ENCODE peak calls at places on chromosomes 13 and 19, in five cellular contexts. One of them, this sample, is unnamed.

GRCh38 chr13:109744512-109745051 is 41.8 kb downstream of the IRS2 start:
- DNase-seq in GM12878: no peak
- DNase-seq in A549: no peak
- DNase-seq in IMR-90: peak
- DNase-seq in K562: peak
- DNase-seq in this sample: no peak

GRCh38 chr19:46959962-46960556 is 59.6 kb upstream of the NPAS1 start:
- DNase-seq in K562: no peak
- DNase-seq in A549: no peak
- DNase-seq in IMR-90: no peak
- DNase-seq in GM12878: no peak
- DNase-seq in this sample: no peak

GRCh38 chr13:42602910-42603309 is 29.0 kb downstream of the TNFSF11 start:
- DNase-seq in GM12878: peak
- DNase-seq in A549: no peak
- DNase-seq in IMR-90: no peak
- DNase-seq in K562: no peak
- DNase-seq in this sample: no peak

GRCh38 chr19:38013913-38014575 is 107.0 kb downstream of the SIPA1L3 start:
- DNase-seq in K562: no peak
- DNase-seq in A549: no peak
- DNase-seq in GM12878: no peak
- DNase-seq in IMR-90: no peak
- DNase-seq in this sample: no peak

GRCh38 chr13:113117335-113117872 is 5.2 kb upstream of the F10 start:
- DNase-seq in IMR-90: no peak
- DNase-seq in A549: no peak
- DNase-seq in GM12878: no peak
- DNase-seq in K562: no peak
- DNase-seq in this sample: no peak

GRCh38 chr13:70080030-70080429 is 27.6 kb upstream of the ATXN8OS start:
- DNase-seq in A549: no peak
- DNase-seq in GM12878: no peak
- DNase-seq in K562: no peak
- DNase-seq in IMR-90: no peak
- DNase-seq in this sample: no peak

GRCh38 chr19:39052243-39052746 is 19.9 kb upstream of the FBXO27 start:
- DNase-seq in IMR-90: peak
- DNase-seq in A549: peak
- DNase-seq in K562: peak
- DNase-seq in GM12878: no peak
- DNase-seq in this sample: peak

GRCh38 chr13:67131393-67131792 is 98.7 kb downstream of the PCDH9 start:
- DNase-seq in A549: no peak
- DNase-seq in K562: no peak
- DNase-seq in GM12878: no peak
- DNase-seq in IMR-90: no peak
- DNase-seq in this sample: no peak

GRCh38 chr19:2113436-2114211 is 16.9 kb downstream of the IZUMO4 start:
- DNase-seq in IMR-90: no peak
- DNase-seq in GM12878: no peak
- DNase-seq in A549: no peak
- DNase-seq in K562: no peak
- DNase-seq in this sample: no peak

GRCh38 chr13:98749501-98749900 is 3.0 kb downstream of the SLC15A1 start:
- DNase-seq in GM12878: no peak
- DNase-seq in K562: no peak
- DNase-seq in A549: no peak
- DNase-seq in IMR-90: peak
- DNase-seq in this sample: no peak

GRCh38 chr13:41520699-41521630 is 63.6 kb downstream of the RGCC start:
- DNase-seq in K562: no peak
- DNase-seq in IMR-90: no peak
- DNase-seq in A549: no peak
- DNase-seq in GM12878: no peak
- DNase-seq in this sample: no peak

GRCh38 chr19:34220472-34221063 is 33.8 kb upstream of the GARRE1 start:
- DNase-seq in IMR-90: peak
- DNase-seq in GM12878: no peak
- DNase-seq in A549: peak
- DNase-seq in K562: peak
- DNase-seq in this sample: peak

GRCh38 chr19:42252365-42253244 is 2.3 kb downstream of the ERF start:
- DNase-seq in GM12878: no peak
- DNase-seq in A549: peak
- DNase-seq in IMR-90: peak
- DNase-seq in K562: peak
- DNase-seq in this sample: no peak
- TF ChIP-seq BHLHE40 in GM12878: peak
- TF ChIP-seq BHLHE40 in A549: peak
- TF ChIP-seq BHLHE40 in IMR-90: peak
- TF ChIP-seq BHLHE40 in K562: peak
- TF ChIP-seq BHLHE40 in this sample: no peak

DNA sequence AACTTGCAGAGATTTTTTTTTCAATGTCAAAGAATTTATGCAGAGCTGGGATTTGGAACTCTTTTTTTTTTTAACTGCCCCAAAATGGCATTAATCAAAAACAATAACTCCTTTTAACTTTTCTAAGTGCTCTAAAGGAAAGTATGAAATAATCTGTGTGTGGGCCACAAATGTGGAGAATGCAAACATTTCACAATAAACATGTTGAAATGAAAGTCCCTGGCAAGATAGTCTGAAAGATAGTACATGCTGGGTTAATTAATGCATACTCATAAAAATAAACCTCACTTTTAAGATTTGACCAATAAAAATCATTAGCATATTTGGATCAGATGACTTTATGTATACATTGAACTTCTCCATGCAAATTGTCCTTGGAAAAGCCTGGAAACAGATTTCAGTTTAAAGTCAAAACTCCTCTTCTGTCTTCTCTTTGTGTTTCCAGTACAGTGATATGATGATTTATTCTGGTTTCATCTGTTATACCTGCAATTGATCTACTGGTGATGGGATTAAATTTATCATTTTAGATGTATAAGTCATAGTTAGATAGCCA is 30.5 kb upstream of the ZNF536 start:
- DNase-seq in K562: no peak
- DNase-seq in GM12878: no peak
- DNase-seq in IMR-90: no peak
- DNase-seq in A549: no peak
- DNase-seq in this sample: no peak
- TF ChIP-seq RAD21 in K562: no peak
- TF ChIP-seq RAD21 in GM12878: no peak
- TF ChIP-seq RAD21 in IMR-90: no peak
- TF ChIP-seq RAD21 in A549: no peak
- TF ChIP-seq RAD21 in this sample: no peak

DNA sequence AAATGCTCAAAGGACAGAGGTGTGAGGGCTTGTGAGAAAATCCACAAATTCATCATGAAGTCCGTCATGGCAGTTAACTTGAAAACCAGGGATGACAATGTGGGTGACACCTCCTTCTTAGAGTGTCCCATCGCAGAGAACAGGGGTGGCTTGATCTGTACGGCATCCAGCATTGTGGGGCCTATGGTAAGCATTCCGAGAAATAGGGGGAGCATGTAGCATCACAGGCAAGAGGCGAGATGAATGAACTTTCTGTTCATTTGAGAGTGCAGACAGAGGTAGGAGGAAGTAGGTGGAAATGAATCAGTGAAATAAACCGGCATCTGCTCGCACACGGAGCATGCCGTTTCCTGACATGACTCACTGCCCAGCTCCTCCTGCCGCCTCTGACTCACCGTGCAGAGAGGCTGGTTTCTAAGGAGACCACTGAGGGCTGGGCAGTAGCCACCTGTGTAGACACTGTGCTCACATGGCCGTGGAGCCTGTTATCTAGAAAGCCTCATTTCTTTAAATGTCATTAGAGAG is 339.0 kb downstream of the RFC3 start:
- DNase-seq in IMR-90: peak
- DNase-seq in GM12878: peak
- DNase-seq in K562: peak
- DNase-seq in A549: peak
- DNase-seq in this sample: peak
- TF ChIP-seq BHLHE40 in IMR-90: peak
- TF ChIP-seq BHLHE40 in GM12878: peak
- TF ChIP-seq BHLHE40 in K562: no peak
- TF ChIP-seq BHLHE40 in A549: no peak
- TF ChIP-seq BHLHE40 in this sample: no peak

GRCh38 chr13:32092471-32092870 is 60.9 kb downstream of the FRY start:
- DNase-seq in GM12878: no peak
- DNase-seq in IMR-90: no peak
- DNase-seq in A549: no peak
- DNase-seq in K562: no peak
- DNase-seq in this sample: no peak
- TF ChIP-seq RAD21 in GM12878: no peak
- TF ChIP-seq RAD21 in IMR-90: no peak
- TF ChIP-seq RAD21 in A549: no peak
- TF ChIP-seq RAD21 in K562: no peak
- TF ChIP-seq RAD21 in this sample: no peak

DNA sequence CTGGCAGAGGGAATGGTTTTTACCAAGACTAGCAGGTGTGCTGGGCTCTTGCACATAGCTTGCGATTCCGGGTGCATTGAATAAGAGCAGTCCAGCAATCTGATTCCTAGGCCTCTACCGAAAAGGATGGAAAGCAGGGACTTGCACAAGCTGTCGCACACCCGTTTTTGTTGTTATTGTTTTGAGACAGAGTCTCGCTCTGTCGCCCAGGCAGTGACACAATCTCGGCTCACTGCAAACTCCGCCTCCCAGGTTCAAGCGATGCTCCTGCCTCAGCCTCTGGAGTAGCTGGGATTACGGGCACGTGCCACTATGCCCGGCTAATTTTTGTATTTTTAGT is 5.5 kb downstream of the EBI3 start:
- DNase-seq in IMR-90: no peak
- DNase-seq in K562: no peak
- DNase-seq in GM12878: no peak
- DNase-seq in A549: no peak
- DNase-seq in this sample: no peak
- TF ChIP-seq BHLHE40 in IMR-90: no peak
- TF ChIP-seq BHLHE40 in K562: no peak
- TF ChIP-seq BHLHE40 in GM12878: no peak
- TF ChIP-seq BHLHE40 in A549: no peak
- TF ChIP-seq BHLHE40 in this sample: peak

GRCh38 chr13:31749929-31750328 is 10.6 kb downstream of the RXFP2 start:
- DNase-seq in K562: no peak
- DNase-seq in A549: no peak
- DNase-seq in GM12878: no peak
- DNase-seq in IMR-90: peak
- DNase-seq in this sample: no peak
- TF ChIP-seq RAD21 in K562: no peak
- TF ChIP-seq RAD21 in A549: no peak
- TF ChIP-seq RAD21 in GM12878: no peak
- TF ChIP-seq RAD21 in IMR-90: peak
- TF ChIP-seq RAD21 in this sample: no peak

GRCh38 chr19:495440-496332 is 600 bp upstream of the MADCAM1 start:
- DNase-seq in IMR-90: peak
- DNase-seq in GM12878: no peak
- DNase-seq in A549: peak
- DNase-seq in K562: peak
- DNase-seq in this sample: no peak
- TF ChIP-seq BHLHE40 in IMR-90: no peak
- TF ChIP-seq BHLHE40 in GM12878: no peak
- TF ChIP-seq BHLHE40 in A549: no peak
- TF ChIP-seq BHLHE40 in K562: no peak
- TF ChIP-seq BHLHE40 in this sample: no peak